ENCODE peak calls at places on chromosomes 7 and 10, in ten cellular contexts. M, P, L, T, C, U, N, Y, K and J are unnamed samples.

GRCh38 chr10:121007264-121007663 is 156.1 kb downstream of the WDR11 start:
- DNase-seq in M (no peak), P (no peak), L (no peak), T (no peak), C (peak), U (no peak), N (no peak), Y (no peak), K (no peak), J (no peak)

GRCh38 chr10:86757110-86757790 is 831 bp downstream of the BMPR1A start:
- DNase-seq in M (peak), P (peak), L (peak), T (peak), C (peak), U (no peak), N (peak), Y (no peak), K (peak), J (peak)

GRCh38 chr7:121376982-121377381 is 19.1 kb downstream of the FAM3C start:
- DNase-seq in M (no peak), P (no peak), L (no peak), T (no peak), C (no peak), U (no peak), N (no peak), Y (no peak), K (no peak), J (no peak)

GRCh38 chr10:45811075-45811474 is 36.2 kb downstream of the AGAP4 start:
- DNase-seq in M (no peak), P (no peak), L (no peak), T (no peak), C (no peak), U (no peak), N (no peak), Y (no peak), K (no peak), J (no peak)

GRCh38 chr7:14505906-14506305 is 396.6 kb downstream of the DGKB start:
- DNase-seq in M (no peak), P (no peak), L (no peak), T (no peak), C (no peak), U (no peak), N (no peak), Y (no peak), K (no peak), J (no peak)

GRCh38 chr7:95686109-95686508 is 86.2 kb upstream of the DYNC1I1 start:
- DNase-seq in M (no peak), P (peak), L (peak), T (peak), C (peak), U (peak), N (peak), Y (no peak), K (peak), J (peak)

GRCh38 chr7:112970771-112971170 is 115.9 kb downstream of the GPR85 start:
- DNase-seq in M (no peak), P (no peak), L (no peak), T (peak), C (peak), U (peak), N (no peak), Y (no peak), K (no peak), J (no peak)

GRCh38 chr7:93948873-93949272 is 27.3 kb downstream of the GNG11 start:
- DNase-seq in M (no peak), P (no peak), L (no peak), T (peak), C (no peak), U (no peak), N (no peak), Y (no peak), K (no peak), J (no peak)

GRCh38 chr10:60645928-60646433 is 132.3 kb upstream of the CDK1 start:
- DNase-seq in M (no peak), P (no peak), L (no peak), T (no peak), C (no peak), U (no peak), N (no peak), Y (no peak), K (no peak), J (no peak)

GRCh38 chr7:42014625-42015412 is 222.2 kb downstream of the GLI3 start:
- DNase-seq in M (no peak), P (no peak), L (peak), T (peak), C (no peak), U (peak), N (peak), Y (no peak), K (peak), J (no peak)

GRCh38 chr10:110192552-110192951 is 14.9 kb upstream of the MXI1 start:
- DNase-seq in M (no peak), P (no peak), L (no peak), T (peak), C (no peak), U (peak), N (no peak), Y (no peak), K (no peak), J (no peak)

GRCh38 chr7:1700536-1701333 is 30.7 kb downstream of the ELFN1 start:
- DNase-seq in M (peak), P (no peak), L (no peak), T (no peak), C (no peak), U (no peak), N (no peak), Y (no peak), K (no peak), J (no peak)

GRCh38 chr10:3127921-3128320 is 44.7 kb downstream of the PITRM1 start:
- DNase-seq in M (no peak), P (no peak), L (no peak), T (no peak), C (no peak), U (no peak), N (no peak), Y (no peak), K (no peak), J (no peak)

GRCh38 chr10:98248018-98248417 is 20.0 kb downstream of the LOXL4 start:
- DNase-seq in M (no peak), P (no peak), L (no peak), T (no peak), C (no peak), U (no peak), N (no peak), Y (no peak), K (no peak), J (no peak)